ENCODE peak calls at places on chromosomes 3 and 15, in eight cellular contexts. L is MCF 10A, U is hepatocyte, R is A549, Y is foreskin fibroblast, H is left lung, X is colonic mucosa, W is HL-60. F is an unnamed sample.

GRCh38 chr15:30990451-30991300 is 752 bp downstream of the MTMR10 start:
- DNase-seq in U (no peak), X (no peak), L (peak; percentile 34), R (no peak), Y (no peak), H (no peak), W (no peak), F (no peak)

GRCh38 chr3:186882881-186883685 is 40.6 kb downstream of the ADIPOQ start:
- DNase-seq in W (no peak), R (peak; percentile 61), U (no peak), X (no peak), Y (peak; percentile 80), L (peak; percentile 79), H (no peak), F (no peak)

GRCh38 chr15:38349251-38349650 is 96.6 kb downstream of the SPRED1 start:
- DNase-seq in L (no peak), Y (no peak), R (no peak), U (no peak), H (no peak), X (no peak), W (no peak), F (no peak)

GRCh38 chr3:123469323-123469995 is 20.6 kb upstream of the ADCY5 start:
- DNase-seq in Y (no peak), H (no peak), U (no peak), L (no peak), R (no peak), X (no peak), W (no peak), F (peak; percentile 30)

GRCh38 chr3:119211803-119212202 is 28.9 kb downstream of the B4GALT4 start:
- DNase-seq in X (no peak), Y (no peak), U (no peak), H (no peak), W (no peak), L (no peak), R (peak; percentile 44), F (no peak)

GRCh38 chr15:68536331-68537095 is 42.3 kb upstream of the CORO2B start:
- DNase-seq in U (no peak), Y (peak; percentile 51), H (no peak), X (no peak), W (no peak), R (no peak), L (peak; percentile 42), F (no peak)

GRCh38 chr15:51726302-51727073 is 11.0 kb downstream of the LYSMD2 start:
- DNase-seq in L (peak; percentile 92), U (peak; percentile 81), Y (peak; percentile 86), W (no peak), R (peak; percentile 74), H (no peak), X (peak; percentile 34), F (no peak)

GRCh38 chr3:48088056-48088748 is 72.0 kb upstream of the MAP4 start:
- DNase-seq in Y (no peak), W (peak; percentile 22), X (peak; percentile 46), U (peak; percentile 52), H (no peak), L (peak; percentile 49), R (peak; percentile 29), F (peak; percentile 45)

DNA sequence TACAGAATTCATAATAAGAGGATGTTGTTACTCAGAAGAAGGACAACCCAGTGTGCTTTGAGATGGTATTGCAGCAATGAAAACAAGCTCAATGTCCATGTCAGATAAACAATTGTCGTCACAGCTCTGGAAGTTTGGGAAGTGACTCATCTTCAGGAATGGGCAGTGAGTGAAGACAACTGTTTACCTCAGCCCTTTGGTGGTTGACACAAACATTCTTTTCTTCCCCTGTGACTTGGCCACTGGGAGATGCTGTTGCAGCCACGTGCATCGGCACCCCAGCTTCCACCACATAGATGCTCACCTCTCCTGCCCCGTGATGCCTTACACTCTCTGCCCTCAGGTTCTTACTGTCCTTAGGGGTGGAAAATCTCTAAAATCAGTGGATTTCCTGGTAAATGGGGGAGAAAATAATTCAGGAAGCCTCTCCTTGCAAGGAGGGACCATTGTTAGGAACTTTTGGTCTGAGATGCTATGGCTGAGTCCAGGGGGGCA is 114.1 kb upstream of the GALNT15 start:
- DNase-seq in W (no peak), L (peak; percentile 98), X (no peak), Y (peak; percentile 99), R (peak; percentile 98), U (peak; percentile 75), H (no peak), F (no peak)
- TF ChIP-seq CTCF in W (no peak), L (no peak), X (no peak), Y (peak; percentile 32), R (peak; percentile 24), U (no peak), H (peak; percentile 22), F (no peak)

GRCh38 chr15:98144388-98144787 is 183.9 kb downstream of the ARRDC4 start:
- DNase-seq in U (no peak), X (no peak), Y (no peak), W (no peak), L (peak; percentile 65), H (no peak), R (no peak), F (no peak)

GRCh38 chr15:98146031-98146430 is 185.5 kb downstream of the ARRDC4 start:
- DNase-seq in X (no peak), Y (no peak), H (no peak), R (no peak), U (no peak), W (no peak), L (no peak), F (no peak)

GRCh38 chr15:98143116-98143515 is 182.6 kb downstream of the ARRDC4 start:
- DNase-seq in W (no peak), L (no peak), R (no peak), Y (no peak), U (no peak), H (no peak), X (no peak), F (no peak)

GRCh38 chr15:98139337-98139736 is 178.8 kb downstream of the ARRDC4 start:
- DNase-seq in U (no peak), R (no peak), L (no peak), W (no peak), H (no peak), Y (no peak), X (no peak), F (no peak)

GRCh38 chr15:98142584-98142983 is 182.1 kb downstream of the ARRDC4 start:
- DNase-seq in W (no peak), R (no peak), H (no peak), X (no peak), U (no peak), Y (no peak), L (no peak), F (no peak)
- TF ChIP-seq CTCF in W (no peak), R (no peak), H (no peak), X (no peak), U (no peak), Y (peak; percentile 20), L (no peak), F (no peak)

GRCh38 chr3:144496116-144496835 is 524.7 kb downstream of the DIPK2A start:
- DNase-seq in L (no peak), W (no peak), X (no peak), H (no peak), Y (peak; percentile 24), U (no peak), R (no peak), F (no peak)
- TF ChIP-seq CTCF in L (no peak), W (no peak), X (no peak), H (no peak), Y (no peak), U (no peak), R (no peak), F (no peak)

GRCh38 chr3:15523660-15524417 is 2.3 kb upstream of the COLQ start:
- DNase-seq in U (no peak), H (no peak), Y (peak; percentile 24), W (no peak), R (no peak), X (no peak), L (no peak), F (no peak)
- TF ChIP-seq CTCF in U (no peak), H (no peak), Y (no peak), W (no peak), R (no peak), X (no peak), L (no peak), F (no peak)

GRCh38 chr15:74725845-74726773 is 781 bp upstream of the CYP1A1 start:
- DNase-seq in H (no peak), L (peak; percentile 38), Y (no peak), W (peak; percentile 52), X (peak; percentile 44), R (peak; percentile 13), U (peak; percentile 88), F (no peak)
- TF ChIP-seq CTCF in H (no peak), L (peak; percentile 7), Y (no peak), W (no peak), X (no peak), R (no peak), U (no peak), F (no peak)

GRCh38 chr15:34616613-34617012 is 33.2 kb upstream of the GOLGA8B start:
- DNase-seq in U (peak; percentile 31), L (peak; percentile 62), X (no peak), H (no peak), Y (peak; percentile 33), R (peak; percentile 58), W (no peak), F (no peak)
- TF ChIP-seq CTCF in U (peak; percentile 30), L (peak; percentile 18), X (no peak), H (no peak), Y (peak; percentile 17), R (peak; percentile 33), W (no peak), F (no peak)

GRCh38 chr3:31695280-31696008 is 162.7 kb downstream of the STT3B start:
- DNase-seq in H (no peak), Y (no peak), R (peak; percentile 13), L (peak; percentile 14), X (no peak), U (peak; percentile 38), W (no peak), F (no peak)
- TF ChIP-seq CTCF in H (peak; percentile 13), Y (peak; percentile 14), R (peak; percentile 7), L (peak; percentile 24), X (peak; percentile 14), U (peak; percentile 15), W (peak; percentile 6), F (peak; percentile 61)

F was measured in CD14-positive monocyte.